ENCODE peak calls at places on chromosomes 1 and 21, in seven cellular contexts. C, M, E, K, R, Z and A are unnamed samples.

GRCh38 chr1:160801836-160802580 is 6.0 kb downstream of the LY9 start:
- ATAC-seq in M (no peak), C (no peak), R (no peak), K (peak; percentile 15), Z (no peak), E (no peak), A (no peak)

GRCh38 chr1:228154685-228155571 is 5.2 kb downstream of the GJC2 start:
- ATAC-seq in R (no peak), E (no peak), Z (no peak), K (no peak), M (no peak), C (no peak), A (no peak)

GRCh38 chr1:89865498-89866385 is 44.9 kb downstream of the LRRC8D start:
- ATAC-seq in Z (peak; percentile 93), R (peak; percentile 52), E (peak; percentile 90), M (peak; percentile 56), K (peak; percentile 60), C (no peak), A (peak; percentile 25)

GRCh38 chr1:8353386-8353785 is 35.5 kb downstream of the SLC45A1 start:
- ATAC-seq in M (no peak), C (no peak), K (no peak), Z (no peak), E (no peak), R (no peak), A (no peak)

GRCh38 chr1:206715552-206716518 is 31.1 kb downstream of the MAPKAPK2 start:
- ATAC-seq in Z (no peak), C (peak; percentile 1), E (no peak), M (no peak), K (peak; percentile 30), R (no peak), A (no peak)

GRCh38 chr1:117967472-117967871 is 37.9 kb downstream of the WDR3 start:
- ATAC-seq in M (peak; percentile 41), Z (no peak), R (no peak), K (no peak), E (peak; percentile 97), C (no peak), A (no peak)

GRCh38 chr1:156077430-156077760 is 4.9 kb downstream of the MEX3A start:
- ATAC-seq in E (no peak), Z (no peak), K (no peak), M (no peak), C (no peak), R (no peak), A (no peak)

GRCh38 chr1:68969430-68969829 is 472.5 kb upstream of the DEPDC1 start:
- ATAC-seq in R (no peak), C (no peak), M (no peak), E (no peak), K (no peak), Z (no peak), A (no peak)

GRCh38 chr21:14968029-14968428 is 96.8 kb downstream of the NRIP1 start:
- ATAC-seq in E (no peak), K (no peak), Z (no peak), C (no peak), R (no peak), M (no peak), A (no peak)

GRCh38 chr1:150748859-150749719 is 16.5 kb downstream of the CTSS start:
- ATAC-seq in R (no peak), M (no peak), Z (no peak), E (no peak), C (no peak), K (no peak), A (no peak)

GRCh38 chr1:109887890-109888289 is 22.8 kb upstream of the CSF1 start:
- ATAC-seq in E (no peak), Z (no peak), K (no peak), M (no peak), C (no peak), R (no peak), A (no peak)

DNA sequence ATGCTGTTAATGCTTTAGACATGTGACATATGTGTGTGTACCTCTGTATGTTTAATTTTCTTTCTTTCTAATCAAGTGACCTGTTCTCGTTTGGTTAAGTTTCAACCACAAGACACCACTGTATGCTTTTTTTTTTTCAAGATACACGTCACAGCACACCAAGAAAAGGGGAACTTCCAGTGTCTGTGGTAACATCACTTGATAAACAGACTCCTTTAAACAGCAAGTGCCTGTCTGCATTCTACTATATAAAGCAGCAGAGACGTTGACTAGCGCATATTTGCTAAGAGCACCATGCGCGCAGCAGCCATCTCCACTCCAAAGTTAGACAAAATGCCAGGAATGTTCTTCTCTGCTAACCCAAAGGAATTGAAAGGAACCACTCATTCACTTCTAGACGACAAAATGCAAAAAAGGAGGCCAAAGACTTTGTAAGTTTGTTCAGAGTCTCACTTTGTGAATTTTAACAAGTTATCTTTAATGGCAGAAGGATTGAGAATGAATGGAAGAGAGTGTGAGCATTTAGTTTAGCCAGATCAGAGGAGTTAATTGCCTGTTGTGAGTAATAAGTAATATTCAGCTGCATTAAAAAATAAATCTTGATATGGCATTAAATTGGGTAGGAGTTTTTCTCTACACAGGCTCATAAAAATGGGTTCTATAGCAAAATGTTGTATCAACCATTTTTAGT is at the start of gene RGS1:
- ATAC-seq in E (no peak), K (peak; percentile 42), C (peak; percentile 53), Z (no peak), M (no peak), R (peak; percentile 80), A (peak; percentile 42)
- TF ChIP-seq POLR2A in E (no peak), K (no peak), C (peak; percentile 96), Z (no peak), M (no peak), R (peak; percentile 70), A (peak; percentile 52)

GRCh38 chr1:218589487-218589886 is 244.4 kb downstream of the TGFB2 start:
- ATAC-seq in R (no peak), K (no peak), Z (no peak), C (no peak), M (no peak), E (no peak), A (no peak)
- H3K27ac ChIP-seq in R (no peak overlapping the region), K (no peak overlapping the region), Z (no peak overlapping the region), C (no peak overlapping the region), M (peak overlapping the region; percentile 20), E (no peak overlapping the region), A (no peak overlapping the region)

GRCh38 chr1:35882945-35883680 is at the start of gene AGO1:
- ATAC-seq in M (peak; percentile 96), Z (peak; percentile 95), C (peak; percentile 93), K (peak; percentile 98), R (peak; percentile 98), E (peak; percentile 94), A (peak; percentile 95)
- TF ChIP-seq POLR2A in M (peak; percentile 74), Z (peak; percentile 63), C (peak; percentile 83), K (peak; percentile 92), R (peak; percentile 57), E (peak; percentile 76), A (peak; percentile 67)

GRCh38 chr1:1371354-1371740 is 3.7 kb downstream of the AURKAIP1 start:
- ATAC-seq in M (no peak), C (peak; percentile 0), K (no peak), Z (no peak), E (no peak), R (no peak), A (no peak)

GRCh38 chr1:1373051-1373450 is 2.0 kb downstream of the AURKAIP1 start:
- ATAC-seq in C (no peak), M (no peak), K (no peak), Z (no peak), E (no peak), R (no peak), A (no peak)

GRCh38 chr1:1370771-1371300 is 4.2 kb downstream of the AURKAIP1 start:
- ATAC-seq in M (no peak), C (no peak), R (no peak), K (no peak), Z (no peak), E (no peak), A (no peak)

GRCh38 chr1:1373493-1374067 is 1.4 kb downstream of the AURKAIP1 start:
- ATAC-seq in C (no peak), K (no peak), M (no peak), Z (no peak), R (no peak), E (no peak), A (no peak)

GRCh38 chr1:1371741-1372711 is 3.0 kb downstream of the AURKAIP1 start:
- ATAC-seq in R (peak; percentile 69), K (peak; percentile 29), C (peak; percentile 73), E (peak; percentile 17), Z (peak; percentile 26), M (peak; percentile 67), A (peak; percentile 16)
- H3K27ac ChIP-seq in R (no peak overlapping the region), K (no peak overlapping the region), C (peak overlapping the region; percentile 42), E (peak overlapping the region; percentile 5), Z (no peak overlapping the region), M (no peak overlapping the region), A (no peak overlapping the region)

GRCh38 chr1:208223136-208223535 is 21.0 kb downstream of the PLXNA2 start:
- ATAC-seq in K (no peak), Z (no peak), R (no peak), M (no peak), C (no peak), E (no peak), A (no peak)
- TF ChIP-seq POLR2A in K (no peak), Z (no peak), R (no peak), M (no peak), C (no peak), E (no peak), A (no peak)

DNA sequence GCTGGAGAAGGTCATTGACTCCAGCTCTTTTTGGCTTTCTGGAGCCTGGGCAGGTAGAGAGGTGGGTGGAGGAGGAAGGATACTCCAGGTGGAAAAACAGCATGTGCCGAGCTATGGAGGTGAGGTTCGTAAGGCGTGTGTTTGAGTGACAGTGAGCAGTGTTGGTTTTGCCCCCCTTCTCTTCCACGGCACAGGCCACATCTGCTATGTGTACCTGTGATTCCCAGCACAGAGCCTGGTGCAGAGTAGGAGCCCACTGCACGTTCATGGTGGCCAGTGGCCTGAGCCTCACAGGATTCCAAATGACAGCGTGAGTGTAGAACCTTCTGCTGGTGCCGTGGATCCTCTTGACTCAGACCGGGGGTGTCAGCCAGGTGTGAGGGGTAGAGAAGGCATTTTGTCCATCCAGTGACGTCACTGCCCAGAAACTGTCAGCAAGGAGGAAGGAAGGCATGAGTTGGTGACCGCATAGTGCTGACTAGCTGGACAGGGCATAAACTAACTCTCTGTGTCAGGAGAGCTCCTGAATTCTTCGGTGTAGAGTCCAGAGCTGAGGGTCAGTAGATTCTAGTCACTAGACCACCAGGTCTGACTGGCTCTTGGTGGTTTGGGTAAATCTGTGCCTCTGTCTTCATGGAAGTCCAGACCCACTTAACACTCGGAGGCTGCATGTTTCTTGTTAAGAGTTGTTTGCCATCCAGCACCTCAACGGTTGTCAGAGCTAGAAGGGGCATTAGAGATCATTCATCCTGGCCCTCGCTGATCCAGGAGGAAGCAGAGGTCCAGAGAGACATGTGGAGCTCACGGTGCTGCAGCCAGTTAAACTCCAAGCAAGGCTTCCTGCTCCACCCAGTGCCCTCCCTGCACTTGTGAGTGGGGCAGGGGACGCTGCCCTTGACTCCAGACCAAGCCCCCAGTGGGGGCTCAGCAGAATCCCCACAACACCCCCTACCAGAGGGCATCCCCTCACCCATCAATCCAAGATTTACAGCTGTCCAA is 3.8 kb downstream of the QSOX1 start:
- ATAC-seq in M (no peak), K (no peak), R (no peak), E (no peak), C (no peak), Z (peak; percentile 19), A (no peak)
- H3K27ac ChIP-seq in M (no peak overlapping the region), K (no peak overlapping the region), R (peak overlapping the region; percentile 49), E (no peak overlapping the region), C (no peak overlapping the region), Z (peak overlapping the region; percentile 86), A (no peak overlapping the region)